ENCODE peak calls at places on chromosomes 5 and 9, in five cellular contexts. C is neural crest cell, B is NCI-H774, T is WERI-Rb-1, P is HEK293T. D is an unnamed sample.

GRCh38 chr9:124270504-124271335 is 13.0 kb downstream of the NEK6 start:
- DNase-seq in B (no peak), C (no peak), T (no peak), P (no peak), D (no peak)

GRCh38 chr9:127651697-127652610 is 39.9 kb downstream of the STXBP1 start:
- DNase-seq in B (no peak), C (no peak), T (no peak), P (no peak), D (no peak)

GRCh38 chr5:154945695-154946301 is 4.9 kb downstream of the MRPL22 start:
- DNase-seq in T (no peak), C (no peak), P (no peak), B (no peak), D (no peak)

GRCh38 chr9:133700861-133701320 is 37.3 kb downstream of the SARDH start:
- DNase-seq in T (no peak), B (no peak), C (no peak), P (no peak), D (no peak)

GRCh38 chr5:180172447-180173197 is 36.4 kb downstream of the RASGEF1C start:
- DNase-seq in B (no peak), P (no peak), C (no peak), T (no peak), D (no peak)

GRCh38 chr5:120293796-120294195 is 170.3 kb upstream of the PRR16 start:
- DNase-seq in B (no peak), C (no peak), P (no peak), T (no peak), D (no peak)

GRCh38 chr9:4106744-4107143 is 193.1 kb downstream of the GLIS3 start:
- DNase-seq in C (no peak), T (no peak), P (no peak), B (no peak), D (no peak)

GRCh38 chr5:76104027-76104426 is 20.8 kb downstream of the SV2C start:
- DNase-seq in T (no peak), C (peak), B (no peak), P (peak), D (no peak)

GRCh38 chr5:139822553-139823425 is 27.2 kb downstream of the PSD2 start:
- DNase-seq in T (no peak), P (no peak), B (no peak), C (no peak), D (no peak)

GRCh38 chr5:53874409-53874808 is 314.0 kb downstream of the NDUFS4 start:
- DNase-seq in T (peak), C (no peak), P (peak), B (no peak), D (peak)

GRCh38 chr9:87148391-87149237 is 201.3 kb upstream of the GAS1 start:
- DNase-seq in B (peak), C (peak), P (no peak), T (no peak), D (peak)

GRCh38 chr5:106481375-106481774 is 1189.4 kb downstream of the EFNA5 start:
- DNase-seq in C (no peak), T (no peak), P (no peak), B (no peak), D (no peak)

GRCh38 chr9:129720865-129721545 is 31.8 kb downstream of the PTGES start:
- DNase-seq in P (no peak), T (no peak), B (no peak), C (no peak), D (no peak)

GRCh38 chr5:59473611-59474010 is 419.9 kb downstream of the PDE4D start:
- DNase-seq in T (no peak), P (no peak), B (no peak), C (no peak), D (no peak)

GRCh38 chr9:79694208-79694607 is 122.4 kb downstream of the TLE4 start:
- DNase-seq in C (no peak), B (no peak), T (no peak), P (no peak), D (no peak)

GRCh38 chr5:74412064-74412463 is 228.5 kb downstream of the ENC1 start:
- DNase-seq in P (no peak), T (peak), B (no peak), C (no peak), D (no peak)

GRCh38 chr9:14136646-14137370 is 177.1 kb downstream of the NFIB start:
- DNase-seq in P (no peak), T (no peak), B (no peak), C (no peak), D (no peak)

D was measured in iPS DF 19.7.